ENCODE peak calls at places on chromosomes 4 and X, in six cellular contexts. One of them, this sample, is unnamed.
A peak's percentile ranks its signal among the peaks of the same experiment; 100 is the strongest.

GRCh38 chrX:123993326-123993725 is 31.8 kb downstream of the STAG2 start:
- DNase-seq in IMR-90: peak; percentile 81
- DNase-seq in fibroblast of lung: peak; percentile 32
- DNase-seq in mesendoderm: no peak
- DNase-seq in hepatocyte: no peak
- DNase-seq in neural progenitor cell: no peak
- DNase-seq in this sample: peak; percentile 36

GRCh38 chr4:37960098-37960497 is at the start of gene PTTG2:
- DNase-seq in neural progenitor cell: no peak
- DNase-seq in hepatocyte: no peak
- DNase-seq in IMR-90: no peak
- DNase-seq in fibroblast of lung: no peak
- DNase-seq in mesendoderm: no peak
- DNase-seq in this sample: no peak

GRCh38 chrX:39773923-39774803 is 323.6 kb downstream of the BCOR start:
- DNase-seq in mesendoderm: no peak
- DNase-seq in hepatocyte: peak; percentile 61
- DNase-seq in fibroblast of lung: peak; percentile 14
- DNase-seq in neural progenitor cell: no peak
- DNase-seq in IMR-90: peak; percentile 28
- DNase-seq in this sample: no peak

GRCh38 chrX:69101655-69102251 is 63.5 kb downstream of the PJA1 start:
- DNase-seq in hepatocyte: no peak
- DNase-seq in fibroblast of lung: no peak
- DNase-seq in neural progenitor cell: no peak
- DNase-seq in IMR-90: no peak
- DNase-seq in mesendoderm: no peak
- DNase-seq in this sample: no peak

GRCh38 chr4:42654606-42655005 is 2.3 kb downstream of the ATP8A1 start:
- DNase-seq in IMR-90: peak; percentile 50
- DNase-seq in mesendoderm: peak; percentile 28
- DNase-seq in neural progenitor cell: no peak
- DNase-seq in hepatocyte: no peak
- DNase-seq in fibroblast of lung: peak; percentile 84
- DNase-seq in this sample: peak; percentile 5

GRCh38 chr4:114997596-114997995 is 115.8 kb downstream of the NDST4 start:
- DNase-seq in fibroblast of lung: peak; percentile 5
- DNase-seq in hepatocyte: no peak
- DNase-seq in neural progenitor cell: no peak
- DNase-seq in mesendoderm: no peak
- DNase-seq in IMR-90: no peak
- DNase-seq in this sample: peak; percentile 12

GRCh38 chr4:80422727-80423404 is 87.3 kb downstream of the CFAP299 start:
- DNase-seq in neural progenitor cell: no peak
- DNase-seq in mesendoderm: no peak
- DNase-seq in fibroblast of lung: no peak
- DNase-seq in hepatocyte: no peak
- DNase-seq in IMR-90: no peak
- DNase-seq in this sample: no peak

GRCh38 chrX:116873678-116874077 is 410.9 kb upstream of the CT83 start:
- DNase-seq in fibroblast of lung: peak; percentile 1
- DNase-seq in IMR-90: no peak
- DNase-seq in hepatocyte: no peak
- DNase-seq in mesendoderm: peak; percentile 7
- DNase-seq in neural progenitor cell: no peak
- DNase-seq in this sample: peak; percentile 47

GRCh38 chr4:6069845-6070709 is 51.8 kb upstream of the C4orf50 start:
- DNase-seq in mesendoderm: no peak
- DNase-seq in IMR-90: no peak
- DNase-seq in hepatocyte: no peak
- DNase-seq in neural progenitor cell: no peak
- DNase-seq in fibroblast of lung: no peak
- DNase-seq in this sample: no peak

GRCh38 chr4:6071959-6072720 is 53.9 kb upstream of the C4orf50 start:
- DNase-seq in neural progenitor cell: no peak
- DNase-seq in mesendoderm: peak; percentile 19
- DNase-seq in IMR-90: no peak
- DNase-seq in fibroblast of lung: no peak
- DNase-seq in hepatocyte: peak; percentile 69
- DNase-seq in this sample: no peak

GRCh38 chr4:6076391-6076790 is 58.2 kb upstream of the C4orf50 start:
- DNase-seq in mesendoderm: peak; percentile 44
- DNase-seq in fibroblast of lung: no peak
- DNase-seq in hepatocyte: no peak
- DNase-seq in IMR-90: no peak
- DNase-seq in neural progenitor cell: no peak
- DNase-seq in this sample: no peak

GRCh38 chr4:6071191-6071958 is 53.1 kb upstream of the C4orf50 start:
- DNase-seq in neural progenitor cell: peak; percentile 20
- DNase-seq in hepatocyte: no peak
- DNase-seq in IMR-90: no peak
- DNase-seq in mesendoderm: peak; percentile 27
- DNase-seq in fibroblast of lung: no peak
- DNase-seq in this sample: no peak

DNA sequence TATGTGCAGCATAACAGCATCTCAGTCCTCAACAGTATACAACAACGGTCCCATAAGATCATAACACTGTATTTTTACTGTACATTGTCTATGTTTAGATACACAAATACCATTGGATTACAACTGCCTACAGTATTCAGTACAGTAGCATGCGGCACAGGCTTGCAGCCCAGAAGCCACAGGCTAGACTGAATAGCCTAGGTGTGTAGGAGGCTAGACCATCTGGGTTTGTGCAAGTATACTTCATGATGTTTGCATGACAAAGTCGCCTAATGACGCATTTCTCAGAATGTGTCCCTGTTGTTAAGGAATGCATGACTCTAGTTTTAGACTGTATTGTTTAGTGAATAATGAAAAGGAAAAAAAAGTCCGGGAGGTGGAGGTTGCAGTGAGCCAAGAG is 56.5 kb upstream of the C4orf50 start:
- DNase-seq in mesendoderm: no peak
- DNase-seq in IMR-90: no peak
- DNase-seq in fibroblast of lung: no peak
- DNase-seq in neural progenitor cell: no peak
- DNase-seq in hepatocyte: no peak
- DNase-seq in this sample: no peak
- H3K4me3 ChIP-seq in mesendoderm: no peak overlapping the region
- H3K4me3 ChIP-seq in IMR-90: no peak overlapping the region
- H3K4me3 ChIP-seq in fibroblast of lung: no peak overlapping the region
- H3K4me3 ChIP-seq in neural progenitor cell: no peak overlapping the region
- H3K4me3 ChIP-seq in hepatocyte: no peak overlapping the region
- H3K4me3 ChIP-seq in this sample: no peak overlapping the region

DNA sequence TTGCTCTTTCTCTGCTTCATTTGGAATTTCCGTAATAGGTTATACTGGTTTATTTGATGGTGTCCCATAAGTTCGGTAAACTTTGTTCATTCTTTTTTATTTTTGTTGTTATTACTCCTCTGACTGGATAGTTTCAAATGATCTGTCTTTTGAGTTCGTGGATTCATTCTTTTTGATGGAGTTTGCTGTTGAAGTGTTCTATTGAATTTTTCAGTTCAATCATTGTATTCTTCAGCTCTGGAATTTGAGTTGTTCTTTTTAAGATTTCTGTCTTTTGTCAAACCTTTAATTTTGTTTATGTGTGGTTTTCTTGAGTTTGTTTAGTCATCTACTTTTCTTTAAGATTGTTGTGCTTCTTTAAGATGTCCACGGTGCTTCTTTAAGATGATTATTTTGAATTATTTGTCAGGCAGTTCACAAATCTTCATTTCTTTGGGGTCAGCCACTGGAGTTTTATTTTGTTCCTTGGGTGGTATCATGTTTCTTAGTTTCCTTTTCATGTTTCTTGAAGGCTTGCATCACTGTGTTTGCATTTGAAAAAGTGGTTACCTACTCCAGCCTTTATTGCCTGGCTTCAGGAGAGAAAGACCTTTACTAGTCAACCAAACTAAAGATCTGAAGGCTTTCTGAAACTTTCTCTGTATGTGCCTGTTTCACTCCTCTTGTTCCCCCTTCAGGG is 154.8 kb upstream of the ANXA3 start:
- DNase-seq in hepatocyte: no peak
- DNase-seq in fibroblast of lung: no peak
- DNase-seq in mesendoderm: no peak
- DNase-seq in neural progenitor cell: no peak
- DNase-seq in IMR-90: no peak
- DNase-seq in this sample: no peak
- H3K4me3 ChIP-seq in hepatocyte: no peak overlapping the region
- H3K4me3 ChIP-seq in fibroblast of lung: no peak overlapping the region
- H3K4me3 ChIP-seq in mesendoderm: no peak overlapping the region
- H3K4me3 ChIP-seq in neural progenitor cell: no peak overlapping the region
- H3K4me3 ChIP-seq in IMR-90: no peak overlapping the region
- H3K4me3 ChIP-seq in this sample: no peak overlapping the region

GRCh38 chrX:47623540-47624027 is 3.9 kb upstream of the SYN1 start:
- DNase-seq in IMR-90: peak; percentile 76
- DNase-seq in mesendoderm: peak; percentile 91
- DNase-seq in hepatocyte: peak; percentile 75
- DNase-seq in neural progenitor cell: peak; percentile 90
- DNase-seq in fibroblast of lung: peak; percentile 76
- DNase-seq in this sample: peak; percentile 75
- H3K4me3 ChIP-seq in IMR-90: peak overlapping the region; percentile 48
- H3K4me3 ChIP-seq in mesendoderm: no peak overlapping the region
- H3K4me3 ChIP-seq in hepatocyte: no peak overlapping the region
- H3K4me3 ChIP-seq in neural progenitor cell: peak overlapping the region; percentile 38
- H3K4me3 ChIP-seq in fibroblast of lung: peak overlapping the region; percentile 46
- H3K4me3 ChIP-seq in this sample: peak overlapping the region; percentile 64

DNA sequence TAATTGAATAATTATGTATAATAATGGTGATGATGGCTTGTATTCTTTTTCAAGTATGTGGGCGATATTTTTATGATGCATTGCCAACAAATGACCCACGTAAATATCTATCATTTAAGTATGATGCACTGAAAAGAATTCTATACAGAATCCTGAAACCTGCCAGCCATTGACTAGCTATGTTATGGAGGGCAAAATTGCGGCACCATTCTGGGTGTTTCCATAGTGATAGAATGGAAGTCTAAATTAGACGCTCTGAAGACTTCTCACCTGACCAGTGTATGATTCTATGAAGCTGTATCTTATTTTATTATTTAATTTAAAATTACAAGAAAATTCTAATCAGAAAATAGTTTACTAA is 673 bp upstream of the CENPC start:
- DNase-seq in hepatocyte: no peak
- DNase-seq in fibroblast of lung: no peak
- DNase-seq in mesendoderm: no peak
- DNase-seq in IMR-90: no peak
- DNase-seq in neural progenitor cell: no peak
- DNase-seq in this sample: no peak
- H3K4me3 ChIP-seq in hepatocyte: no peak overlapping the region
- H3K4me3 ChIP-seq in fibroblast of lung: peak overlapping the region; percentile 82
- H3K4me3 ChIP-seq in mesendoderm: no peak overlapping the region
- H3K4me3 ChIP-seq in IMR-90: peak overlapping the region; percentile 88
- H3K4me3 ChIP-seq in neural progenitor cell: peak overlapping the region; percentile 83
- H3K4me3 ChIP-seq in this sample: peak overlapping the region; percentile 95

DNA sequence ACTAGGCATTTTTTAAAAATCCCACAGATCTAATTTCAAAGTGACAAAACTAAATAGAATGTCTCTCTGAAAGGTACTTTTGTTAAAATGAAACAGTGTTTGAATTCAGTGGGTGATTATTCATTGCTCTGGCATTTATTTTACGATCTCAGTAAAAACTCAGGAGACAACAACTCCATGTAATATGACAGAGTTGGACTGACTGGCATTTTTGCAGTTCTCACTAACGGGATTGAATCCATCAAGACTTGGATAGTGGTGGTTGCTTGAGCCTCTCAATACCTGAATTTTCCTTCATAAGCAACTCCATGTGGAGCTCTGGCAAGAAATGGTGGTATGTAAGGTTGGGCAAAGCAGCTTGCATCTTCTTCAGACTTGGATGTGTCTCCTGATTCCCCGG is 72.6 kb downstream of the FRMPD4 start:
- DNase-seq in hepatocyte: no peak
- DNase-seq in fibroblast of lung: no peak
- DNase-seq in IMR-90: peak; percentile 31
- DNase-seq in neural progenitor cell: no peak
- DNase-seq in mesendoderm: no peak
- DNase-seq in this sample: peak; percentile 4
- H3K4me3 ChIP-seq in hepatocyte: no peak overlapping the region
- H3K4me3 ChIP-seq in fibroblast of lung: no peak overlapping the region
- H3K4me3 ChIP-seq in IMR-90: peak overlapping the region; percentile 8
- H3K4me3 ChIP-seq in neural progenitor cell: no peak overlapping the region
- H3K4me3 ChIP-seq in mesendoderm: no peak overlapping the region
- H3K4me3 ChIP-seq in this sample: peak overlapping the region; percentile 58

GRCh38 chr4:174707897-174708296 is 121.2 kb downstream of the GLRA3 start:
- DNase-seq in mesendoderm: no peak
- DNase-seq in IMR-90: no peak
- DNase-seq in neural progenitor cell: no peak
- DNase-seq in fibroblast of lung: no peak
- DNase-seq in hepatocyte: no peak
- DNase-seq in this sample: peak; percentile 64
- H3K4me3 ChIP-seq in mesendoderm: no peak overlapping the region
- H3K4me3 ChIP-seq in IMR-90: no peak overlapping the region
- H3K4me3 ChIP-seq in neural progenitor cell: no peak overlapping the region
- H3K4me3 ChIP-seq in fibroblast of lung: no peak overlapping the region
- H3K4me3 ChIP-seq in hepatocyte: no peak overlapping the region
- H3K4me3 ChIP-seq in this sample: peak overlapping the region; percentile 42

GRCh38 chr4:154719087-154719486 is 24.7 kb upstream of the LRAT start:
- DNase-seq in fibroblast of lung: peak; percentile 63
- DNase-seq in neural progenitor cell: no peak
- DNase-seq in hepatocyte: no peak
- DNase-seq in IMR-90: no peak
- DNase-seq in mesendoderm: peak; percentile 39
- DNase-seq in this sample: peak; percentile 54
- H3K4me3 ChIP-seq in fibroblast of lung: no peak overlapping the region
- H3K4me3 ChIP-seq in neural progenitor cell: no peak overlapping the region
- H3K4me3 ChIP-seq in hepatocyte: no peak overlapping the region
- H3K4me3 ChIP-seq in IMR-90: no peak overlapping the region
- H3K4me3 ChIP-seq in mesendoderm: no peak overlapping the region
- H3K4me3 ChIP-seq in this sample: no peak overlapping the region